ENCODE peak calls at places on chromosomes 11 and 22, in eight cellular contexts. One of them, this sample, is unnamed.

GRCh38 chr11:68993546-68993945 is 12.8 kb upstream of the MRGPRD start:
- DNase-seq in IMR-90: no peak
- DNase-seq in iPS DF 6.9: no peak
- DNase-seq in uterus: no peak
- DNase-seq in MG63: no peak
- DNase-seq in ovary: no peak
- DNase-seq in cardiac muscle cell: no peak
- DNase-seq in upper lobe of right lung: peak
- DNase-seq in this sample: no peak

GRCh38 chr11:102139081-102139498 is 28.8 kb downstream of the YAP1 start:
- DNase-seq in MG63: peak
- DNase-seq in ovary: no peak
- DNase-seq in upper lobe of right lung: no peak
- DNase-seq in uterus: peak
- DNase-seq in IMR-90: peak
- DNase-seq in iPS DF 6.9: no peak
- DNase-seq in cardiac muscle cell: peak
- DNase-seq in this sample: no peak

GRCh38 chr22:45531441-45531840 is 28.8 kb downstream of the FBLN1 start:
- DNase-seq in upper lobe of right lung: no peak
- DNase-seq in MG63: no peak
- DNase-seq in ovary: no peak
- DNase-seq in uterus: no peak
- DNase-seq in cardiac muscle cell: no peak
- DNase-seq in iPS DF 6.9: no peak
- DNase-seq in IMR-90: no peak
- DNase-seq in this sample: no peak

GRCh38 chr22:47990486-47990885 is 1228.0 kb downstream of the TBC1D22A start:
- DNase-seq in uterus: no peak
- DNase-seq in upper lobe of right lung: no peak
- DNase-seq in cardiac muscle cell: no peak
- DNase-seq in ovary: no peak
- DNase-seq in iPS DF 6.9: no peak
- DNase-seq in IMR-90: no peak
- DNase-seq in MG63: no peak
- DNase-seq in this sample: no peak

GRCh38 chr11:28730889-28731288 is 622.7 kb downstream of the METTL15 start:
- DNase-seq in MG63: no peak
- DNase-seq in ovary: no peak
- DNase-seq in upper lobe of right lung: no peak
- DNase-seq in uterus: no peak
- DNase-seq in cardiac muscle cell: no peak
- DNase-seq in iPS DF 6.9: no peak
- DNase-seq in IMR-90: no peak
- DNase-seq in this sample: no peak

GRCh38 chr11:12397953-12398352 is 20.6 kb downstream of the PARVA start:
- DNase-seq in MG63: peak
- DNase-seq in upper lobe of right lung: no peak
- DNase-seq in cardiac muscle cell: peak
- DNase-seq in IMR-90: peak
- DNase-seq in ovary: peak
- DNase-seq in iPS DF 6.9: no peak
- DNase-seq in uterus: peak
- DNase-seq in this sample: no peak

GRCh38 chr22:19143967-19144400 is 467 bp downstream of the ESS2 start:
- DNase-seq in cardiac muscle cell: peak
- DNase-seq in iPS DF 6.9: no peak
- DNase-seq in IMR-90: peak
- DNase-seq in ovary: no peak
- DNase-seq in uterus: no peak
- DNase-seq in upper lobe of right lung: no peak
- DNase-seq in MG63: no peak
- DNase-seq in this sample: no peak

GRCh38 chr11:57417056-57417455 is 9.9 kb downstream of the SLC43A3 start:
- DNase-seq in upper lobe of right lung: no peak
- DNase-seq in ovary: no peak
- DNase-seq in IMR-90: peak
- DNase-seq in cardiac muscle cell: peak
- DNase-seq in iPS DF 6.9: no peak
- DNase-seq in uterus: no peak
- DNase-seq in MG63: peak
- DNase-seq in this sample: no peak

GRCh38 chr11:68890490-68891231 is 13.0 kb downstream of the MRPL21 start:
- DNase-seq in uterus: peak
- DNase-seq in upper lobe of right lung: no peak
- DNase-seq in MG63: no peak
- DNase-seq in cardiac muscle cell: peak
- DNase-seq in ovary: no peak
- DNase-seq in IMR-90: peak
- DNase-seq in iPS DF 6.9: no peak
- DNase-seq in this sample: peak

GRCh38 chr11:7143908-7144307 is 55.1 kb downstream of the RBMXL2 start:
- DNase-seq in uterus: no peak
- DNase-seq in cardiac muscle cell: peak
- DNase-seq in ovary: no peak
- DNase-seq in IMR-90: peak
- DNase-seq in MG63: no peak
- DNase-seq in iPS DF 6.9: no peak
- DNase-seq in upper lobe of right lung: no peak
- DNase-seq in this sample: no peak

GRCh38 chr22:37681556-37682049 is 4.5 kb upstream of the NOL12 start:
- DNase-seq in upper lobe of right lung: peak
- DNase-seq in uterus: peak
- DNase-seq in IMR-90: peak
- DNase-seq in cardiac muscle cell: peak
- DNase-seq in MG63: peak
- DNase-seq in ovary: peak
- DNase-seq in iPS DF 6.9: no peak
- DNase-seq in this sample: no peak

GRCh38 chr11:117465236-117465997 is 137.8 kb downstream of the CEP164 start:
- DNase-seq in IMR-90: no peak
- DNase-seq in MG63: no peak
- DNase-seq in cardiac muscle cell: no peak
- DNase-seq in uterus: no peak
- DNase-seq in ovary: no peak
- DNase-seq in upper lobe of right lung: no peak
- DNase-seq in iPS DF 6.9: no peak
- DNase-seq in this sample: no peak

GRCh38 chr11:9203715-9204311 is 61.3 kb downstream of the DENND5A start:
- DNase-seq in cardiac muscle cell: no peak
- DNase-seq in iPS DF 6.9: no peak
- DNase-seq in ovary: no peak
- DNase-seq in uterus: no peak
- DNase-seq in MG63: no peak
- DNase-seq in IMR-90: no peak
- DNase-seq in upper lobe of right lung: no peak
- DNase-seq in this sample: no peak

GRCh38 chr11:130629039-130629438 is 180.6 kb downstream of the ADAMTS15 start:
- DNase-seq in cardiac muscle cell: no peak
- DNase-seq in MG63: no peak
- DNase-seq in IMR-90: no peak
- DNase-seq in upper lobe of right lung: no peak
- DNase-seq in uterus: no peak
- DNase-seq in iPS DF 6.9: no peak
- DNase-seq in ovary: no peak
- DNase-seq in this sample: peak

GRCh38 chr11:8233691-8234424 is 29.8 kb downstream of the LMO1 start:
- DNase-seq in upper lobe of right lung: no peak
- DNase-seq in MG63: peak
- DNase-seq in iPS DF 6.9: no peak
- DNase-seq in cardiac muscle cell: peak
- DNase-seq in IMR-90: peak
- DNase-seq in uterus: no peak
- DNase-seq in ovary: no peak
- DNase-seq in this sample: no peak

GRCh38 chr11:109320595-109320994 is 101.4 kb upstream of the C11orf87 start:
- DNase-seq in IMR-90: peak
- DNase-seq in cardiac muscle cell: peak
- DNase-seq in ovary: no peak
- DNase-seq in MG63: peak
- DNase-seq in uterus: no peak
- DNase-seq in upper lobe of right lung: no peak
- DNase-seq in iPS DF 6.9: no peak
- DNase-seq in this sample: no peak

GRCh38 chr11:134036484-134037092 is 32.3 kb upstream of the JAM3 start:
- DNase-seq in MG63: no peak
- DNase-seq in ovary: no peak
- DNase-seq in IMR-90: no peak
- DNase-seq in uterus: no peak
- DNase-seq in cardiac muscle cell: no peak
- DNase-seq in upper lobe of right lung: no peak
- DNase-seq in iPS DF 6.9: no peak
- DNase-seq in this sample: no peak

GRCh38 chr11:33658195-33658900 is 42.3 kb downstream of the C11orf91 start:
- DNase-seq in iPS DF 6.9: no peak
- DNase-seq in ovary: no peak
- DNase-seq in uterus: no peak
- DNase-seq in cardiac muscle cell: no peak
- DNase-seq in IMR-90: no peak
- DNase-seq in upper lobe of right lung: no peak
- DNase-seq in MG63: no peak
- DNase-seq in this sample: no peak

GRCh38 chr22:27982630-27983180 is 63.6 kb upstream of the PITPNB start:
- DNase-seq in uterus: no peak
- DNase-seq in MG63: no peak
- DNase-seq in upper lobe of right lung: no peak
- DNase-seq in iPS DF 6.9: no peak
- DNase-seq in cardiac muscle cell: no peak
- DNase-seq in ovary: no peak
- DNase-seq in IMR-90: no peak
- DNase-seq in this sample: peak

GRCh38 chr11:8203980-8204379 is 35.2 kb upstream of the RIC3 start:
- DNase-seq in ovary: no peak
- DNase-seq in MG63: no peak
- DNase-seq in uterus: no peak
- DNase-seq in upper lobe of right lung: no peak
- DNase-seq in cardiac muscle cell: no peak
- DNase-seq in iPS DF 6.9: no peak
- DNase-seq in IMR-90: no peak
- DNase-seq in this sample: peak

GRCh38 chr11:112279901-112280267 is 19.2 kb upstream of the PLET1 start:
- DNase-seq in iPS DF 6.9: no peak
- DNase-seq in uterus: peak
- DNase-seq in cardiac muscle cell: peak
- DNase-seq in ovary: peak
- DNase-seq in MG63: peak
- DNase-seq in IMR-90: peak
- DNase-seq in upper lobe of right lung: peak
- DNase-seq in this sample: no peak
- H3K4me3 ChIP-seq in iPS DF 6.9: peak
- H3K4me3 ChIP-seq in uterus: peak
- H3K4me3 ChIP-seq in cardiac muscle cell: peak
- H3K4me3 ChIP-seq in ovary: peak
- H3K4me3 ChIP-seq in MG63: peak
- H3K4me3 ChIP-seq in IMR-90: peak
- H3K4me3 ChIP-seq in upper lobe of right lung: peak
- H3K4me3 ChIP-seq in this sample: peak

GRCh38 chr11:58573451-58574104 is 2.1 kb downstream of the LPXN start:
- DNase-seq in ovary: peak
- DNase-seq in cardiac muscle cell: peak
- DNase-seq in uterus: peak
- DNase-seq in MG63: peak
- DNase-seq in iPS DF 6.9: no peak
- DNase-seq in IMR-90: peak
- DNase-seq in upper lobe of right lung: no peak
- DNase-seq in this sample: no peak
- H3K4me3 ChIP-seq in ovary: no peak
- H3K4me3 ChIP-seq in cardiac muscle cell: no peak
- H3K4me3 ChIP-seq in uterus: no peak
- H3K4me3 ChIP-seq in MG63: peak
- H3K4me3 ChIP-seq in iPS DF 6.9: no peak
- H3K4me3 ChIP-seq in IMR-90: no peak
- H3K4me3 ChIP-seq in upper lobe of right lung: peak
- H3K4me3 ChIP-seq in this sample: peak

GRCh38 chr11:11078344-11078743 is 220.5 kb upstream of the ZBED5 start:
- DNase-seq in MG63: no peak
- DNase-seq in upper lobe of right lung: no peak
- DNase-seq in ovary: no peak
- DNase-seq in cardiac muscle cell: peak
- DNase-seq in IMR-90: peak
- DNase-seq in iPS DF 6.9: no peak
- DNase-seq in uterus: no peak
- DNase-seq in this sample: no peak
- H3K4me3 ChIP-seq in MG63: no peak
- H3K4me3 ChIP-seq in upper lobe of right lung: no peak
- H3K4me3 ChIP-seq in ovary: no peak
- H3K4me3 ChIP-seq in cardiac muscle cell: no peak
- H3K4me3 ChIP-seq in IMR-90: no peak
- H3K4me3 ChIP-seq in iPS DF 6.9: no peak
- H3K4me3 ChIP-seq in uterus: no peak
- H3K4me3 ChIP-seq in this sample: no peak

DNA sequence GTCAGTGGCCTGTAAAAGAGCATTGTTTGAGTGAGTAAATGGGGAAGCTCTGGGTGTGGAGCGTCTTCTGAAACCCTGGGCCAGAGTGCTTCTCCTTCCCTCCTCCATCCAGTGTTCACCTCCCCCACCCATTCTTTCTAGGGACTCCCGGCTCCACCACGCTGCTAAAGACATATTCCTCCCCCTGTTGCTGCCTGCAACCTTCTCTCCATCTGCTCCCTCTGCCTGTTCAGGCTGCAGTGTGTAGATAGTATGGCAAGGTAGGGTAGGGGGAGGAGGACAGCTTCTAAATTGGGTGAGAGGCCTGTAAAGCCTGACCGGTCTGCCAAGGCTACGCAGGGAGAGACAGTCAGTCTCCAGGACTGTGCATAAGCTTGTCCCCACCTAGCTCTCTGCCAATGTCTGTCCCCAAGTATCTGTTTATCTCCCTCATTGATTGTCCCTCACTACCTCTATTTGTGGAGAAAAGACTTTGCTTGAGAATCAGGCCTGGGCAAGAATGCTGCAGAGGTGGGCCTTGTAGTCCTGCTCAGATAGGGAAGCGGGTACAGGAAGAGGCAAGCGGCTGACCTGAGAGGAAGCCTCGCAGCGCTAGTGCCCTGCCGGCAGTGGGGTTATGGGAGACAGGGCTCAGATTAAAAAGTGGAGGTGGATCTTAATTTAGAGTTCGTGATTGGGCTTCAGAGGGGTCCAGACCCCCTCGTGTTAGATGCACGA is 905 bp upstream of the SEZ6L start:
- DNase-seq in cardiac muscle cell: no peak
- DNase-seq in MG63: no peak
- DNase-seq in iPS DF 6.9: no peak
- DNase-seq in uterus: no peak
- DNase-seq in upper lobe of right lung: no peak
- DNase-seq in IMR-90: no peak
- DNase-seq in ovary: no peak
- DNase-seq in this sample: no peak
- H3K4me3 ChIP-seq in cardiac muscle cell: no peak
- H3K4me3 ChIP-seq in MG63: no peak
- H3K4me3 ChIP-seq in iPS DF 6.9: no peak
- H3K4me3 ChIP-seq in uterus: no peak
- H3K4me3 ChIP-seq in upper lobe of right lung: no peak
- H3K4me3 ChIP-seq in IMR-90: no peak
- H3K4me3 ChIP-seq in ovary: no peak
- H3K4me3 ChIP-seq in this sample: no peak

This sample was measured in coronary artery.